ENCODE peak calls at places on chromosomes 16 and 17, in nine cellular contexts. A is fibroblast of lung; I is heart left ventricle; Y is transverse colon; K is CD8-positive, alpha-beta memory T cell; Q is esophagus muscularis mucosa; X is tibial nerve; J is left ventricle myocardium inferior; V is MM.1S. O is an unnamed sample. For H3K36me3 and H3K27me3, the result is how much of the 10 kb centered on the place peaks cover.

GRCh38 chr16:28821874-28822519 is 802 bp upstream of the ATXN2L start:
- DNase-seq in Q (no peak), I (no peak), A (no peak), X (no peak), K (no peak), Y (no peak), J (no peak), V (no peak), O (no peak)

GRCh38 chr16:80666378-80667257 is 125.8 kb downstream of the DYNLRB2 start:
- DNase-seq in J (no peak), A (no peak), Q (peak), V (no peak), I (no peak), Y (no peak), K (no peak), X (no peak), O (no peak)

GRCh38 chr16:4017807-4018206 is 98.4 kb downstream of the ADCY9 start:
- DNase-seq in J (no peak), X (no peak), Y (no peak), K (no peak), I (no peak), Q (no peak), V (no peak), A (no peak), O (no peak)

GRCh38 chr16:88430524-88431446 is 22.3 kb upstream of the ZFPM1 start:
- DNase-seq in J (peak), V (no peak), A (peak), K (peak), Q (no peak), I (peak), Y (peak), X (no peak), O (no peak)

GRCh38 chr16:57306676-57307341 is 22.3 kb upstream of the PLLP start:
- DNase-seq in V (no peak), I (peak), J (no peak), A (no peak), Q (no peak), Y (no peak), X (no peak), K (no peak), O (no peak)

GRCh38 chr17:77453613-77454559 is 313.1 kb downstream of the SEC14L1 start:
- DNase-seq in V (no peak), J (no peak), K (peak), X (no peak), I (no peak), Q (no peak), Y (peak), A (no peak), O (peak)

GRCh38 chr17:82424001-82424862 is 5.8 kb upstream of the OGFOD3 start:
- DNase-seq in X (peak), I (no peak), V (peak), A (peak), Y (peak), K (peak), J (no peak), Q (no peak), O (peak)

GRCh38 chr17:57114085-57114673 is 29.1 kb downstream of the AKAP1 start:
- DNase-seq in I (no peak), V (peak), X (peak), Q (no peak), J (peak), A (peak), K (peak), Y (peak), O (no peak)

GRCh38 chr16:14303654-14304394 is 232.7 kb downstream of the MRTFB start:
- DNase-seq in I (peak), Q (no peak), Y (peak), X (no peak), J (no peak), A (no peak), K (no peak), V (no peak), O (peak)

GRCh38 chr17:50697076-50697475 is 10.6 kb downstream of the ANKRD40 start:
- DNase-seq in Q (no peak), Y (no peak), A (no peak), V (no peak), X (no peak), K (no peak), J (no peak), I (no peak), O (no peak)

GRCh38 chr17:48012151-48012520 is 25.5 kb downstream of the COPZ2 start:
- DNase-seq in V (peak), Q (no peak), A (no peak), Y (peak), X (no peak), I (peak), J (peak), K (peak), O (no peak)

GRCh38 chr16:57668259-57668563 is at the start of gene ADGRG3:
- DNase-seq in I (no peak), J (no peak), A (no peak), X (no peak), Q (no peak), Y (no peak), V (no peak), K (no peak), O (no peak)

GRCh38 chr16:72092832-72093447 is 480 bp downstream of the TXNL4B start:
- DNase-seq in Q (no peak), A (peak), I (no peak), Y (no peak), X (no peak), J (no peak), V (peak), K (no peak), O (peak)

GRCh38 chr16:27677300-27677699 is 127.4 kb downstream of the KATNIP start:
- DNase-seq in K (no peak), V (no peak), X (no peak), J (no peak), Q (no peak), A (peak), I (no peak), Y (no peak), O (no peak)

DNA sequence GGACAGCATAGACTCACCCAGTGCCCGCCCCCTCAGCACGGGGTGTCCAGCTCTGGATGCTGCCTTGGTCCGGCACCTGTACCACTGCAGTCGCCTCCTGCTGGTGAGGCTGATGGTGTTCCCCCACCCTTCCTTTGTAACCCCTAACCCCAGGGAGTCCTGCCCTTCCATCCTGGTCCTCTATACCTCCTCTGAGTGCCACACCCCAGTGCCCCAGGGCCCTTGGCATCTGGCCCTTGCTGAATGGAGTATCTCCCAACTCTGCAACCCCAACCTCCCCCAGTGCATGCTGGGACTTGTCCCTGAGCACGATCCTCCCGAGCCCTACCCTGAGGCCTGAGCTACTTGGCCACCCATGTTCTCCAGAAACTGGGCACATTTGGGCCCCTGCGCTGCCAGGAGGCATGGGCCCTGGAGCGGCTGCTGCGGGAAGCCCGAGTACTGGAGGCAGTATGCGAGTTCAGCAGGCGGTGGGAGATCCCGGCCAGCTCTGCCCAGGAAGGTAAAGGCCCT is 15.8 kb downstream of the RIPOR1 start:
- DNase-seq in A (no peak), X (no peak), J (no peak), Y (no peak), I (no peak), Q (peak), V (no peak), K (no peak), O (no peak)
- H3K36me3 ChIP-seq in A (under half), X (under half), J (half or more), Y (under half), I (half or more), Q (half or more), V (under half), K (under half), O (under half)

GRCh38 chr17:60147553-60148241 is 2.1 kb upstream of the CA4 start:
- DNase-seq in J (no peak), Q (no peak), Y (peak), K (no peak), X (no peak), V (no peak), I (peak), A (no peak), O (no peak)

GRCh38 chr17:60145006-60145935 is 4.5 kb upstream of the CA4 start:
- DNase-seq in Q (no peak), A (no peak), K (no peak), V (no peak), J (no peak), Y (no peak), X (no peak), I (peak), O (peak)

GRCh38 chr17:60142872-60143499 is 6.8 kb upstream of the CA4 start:
- DNase-seq in Q (no peak), I (peak), X (peak), V (peak), J (peak), Y (peak), A (peak), K (peak), O (peak)

GRCh38 chr17:60148300-60148838 is 1.4 kb upstream of the CA4 start:
- DNase-seq in V (no peak), K (no peak), I (no peak), Y (no peak), J (no peak), A (no peak), Q (no peak), X (no peak), O (no peak)

GRCh38 chr17:60146206-60146605 is 3.6 kb upstream of the CA4 start:
- DNase-seq in Y (no peak), X (no peak), Q (no peak), J (no peak), K (no peak), V (no peak), A (no peak), I (peak), O (no peak)
- H3K27me3 ChIP-seq in Y (half or more), X (under half), Q (under half), J (half or more), K (under half), V (under half), A (half or more), I (under half), O (under half)

DNA sequence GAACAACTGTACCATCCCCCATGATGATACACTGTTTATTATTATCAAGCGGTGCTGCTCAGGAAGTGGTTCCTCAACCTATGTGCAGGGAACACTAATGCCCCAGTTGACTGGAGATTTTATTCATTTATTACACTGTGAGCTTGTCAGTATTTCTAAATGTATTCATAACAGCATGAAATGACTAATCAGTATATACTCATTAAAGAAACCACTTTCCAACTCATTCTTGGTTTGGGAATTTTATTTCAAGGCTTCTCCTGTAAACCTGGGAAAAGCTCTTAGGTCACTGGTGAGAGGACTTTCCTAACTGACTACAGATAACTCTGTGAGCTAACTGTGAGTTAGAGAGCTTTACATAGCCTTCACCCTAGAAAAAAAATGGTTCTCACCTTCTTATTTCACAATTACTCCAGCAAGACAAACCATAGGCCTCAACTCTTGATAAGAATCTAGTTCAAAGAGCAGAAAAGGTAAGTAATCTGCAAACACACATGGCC is 42.5 kb downstream of the NXPH3 start:
- DNase-seq in Q (no peak), A (no peak), J (no peak), I (no peak), Y (no peak), V (no peak), X (no peak), K (no peak), O (peak)
- H3K36me3 ChIP-seq in Q (half or more), A (under half), J (half or more), I (half or more), Y (under half), V (under half), X (under half), K (under half), O (under half)

GRCh38 chr16:67656344-67657016 is 3.6 kb downstream of the ACD start:
- DNase-seq in X (no peak), A (no peak), I (no peak), J (no peak), V (no peak), Q (no peak), K (no peak), Y (peak), O (no peak)

GRCh38 chr16:67653131-67654068 is 6.7 kb downstream of the ACD start:
- DNase-seq in J (no peak), I (peak), V (no peak), K (no peak), Y (no peak), A (no peak), X (no peak), Q (no peak), O (no peak)

GRCh38 chr16:67654069-67654911 is 5.8 kb downstream of the ACD start:
- DNase-seq in Y (no peak), X (no peak), I (no peak), K (no peak), V (no peak), A (no peak), J (no peak), Q (no peak), O (no peak)

GRCh38 chr16:67657017-67657608 is 2.9 kb downstream of the ACD start:
- DNase-seq in Y (peak), J (no peak), V (no peak), X (no peak), I (no peak), A (no peak), Q (no peak), K (no peak), O (no peak)

DNA sequence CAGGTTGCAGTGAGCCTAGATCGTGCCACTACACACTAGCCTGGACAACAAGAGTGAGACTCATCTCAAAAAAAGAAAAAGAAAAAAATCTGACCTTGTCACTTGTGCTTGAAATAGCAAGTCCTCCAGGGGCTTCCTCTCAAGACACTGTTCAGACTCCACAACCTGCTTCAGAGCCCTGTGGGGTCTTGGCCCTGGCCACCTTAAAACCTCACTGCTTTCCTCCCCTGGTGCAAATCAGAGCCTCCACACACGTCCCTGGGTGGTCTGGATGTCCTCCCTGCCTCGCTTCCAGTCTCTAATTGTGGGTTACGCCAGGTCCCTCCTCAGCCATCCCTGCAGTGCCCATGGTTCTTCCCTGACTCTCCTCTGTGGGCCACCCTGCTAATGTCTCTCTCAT is 4.7 kb downstream of the ACD start:
- DNase-seq in V (no peak), X (no peak), K (no peak), Y (no peak), A (no peak), J (no peak), Q (no peak), I (no peak), O (no peak)
- H3K27me3 ChIP-seq in V (under half), X (under half), K (under half), Y (half or more), A (under half), J (half or more), Q (under half), I (under half), O (under half)

GRCh38 chr17:2207815-2208515 is 95.6 kb downstream of the SMG6 start:
- DNase-seq in I (no peak), X (no peak), Y (no peak), Q (no peak), K (no peak), A (no peak), V (no peak), J (no peak), O (no peak)
- H3K36me3 ChIP-seq in I (under half), X (under half), Y (under half), Q (under half), K (under half), A (under half), V (under half), J (under half), O (under half)

O was measured in mammary epithelial cell.